ENCODE peak calls at places on chromosomes 5 and 9, in five cellular contexts. One of them, this sample, is unnamed.

GRCh38 chr5:14221768-14222167 is 78.6 kb downstream of the TRIO start:
- DNase-seq in GM13976: no peak
- DNase-seq in nephron progenitor cell: no peak
- DNase-seq in GM13977: no peak
- DNase-seq in PC-3: no peak
- DNase-seq in this sample: no peak

GRCh38 chr5:135318924-135319323 is 80.1 kb downstream of the MACROH2A1 start:
- DNase-seq in GM13976: no peak
- DNase-seq in nephron progenitor cell: no peak
- DNase-seq in GM13977: no peak
- DNase-seq in PC-3: no peak
- DNase-seq in this sample: no peak

GRCh38 chr9:6247266-6247665 is 31.7 kb downstream of the IL33 start:
- DNase-seq in GM13976: no peak
- DNase-seq in nephron progenitor cell: no peak
- DNase-seq in GM13977: no peak
- DNase-seq in PC-3: peak
- DNase-seq in this sample: no peak

GRCh38 chr5:133754575-133755169 is 142.3 kb upstream of the FSTL4 start:
- DNase-seq in GM13976: peak
- DNase-seq in nephron progenitor cell: peak
- DNase-seq in GM13977: peak
- DNase-seq in PC-3: peak
- DNase-seq in this sample: no peak

GRCh38 chr5:113513384-113514262 is at the start of gene YTHDC2:
- DNase-seq in GM13976: peak
- DNase-seq in nephron progenitor cell: peak
- DNase-seq in GM13977: peak
- DNase-seq in PC-3: peak
- DNase-seq in this sample: peak

GRCh38 chr5:4804619-4805211 is 335.4 kb upstream of the ADAMTS16 start:
- DNase-seq in GM13976: no peak
- DNase-seq in nephron progenitor cell: no peak
- DNase-seq in GM13977: no peak
- DNase-seq in PC-3: no peak
- DNase-seq in this sample: no peak

GRCh38 chr9:29211003-29211584 is 1637.8 kb upstream of the C9orf72 start:
- DNase-seq in GM13976: no peak
- DNase-seq in nephron progenitor cell: no peak
- DNase-seq in GM13977: no peak
- DNase-seq in PC-3: no peak
- DNase-seq in this sample: no peak

GRCh38 chr9:26863074-26863473 is 29.5 kb downstream of the CAAP1 start:
- DNase-seq in GM13976: no peak
- DNase-seq in nephron progenitor cell: no peak
- DNase-seq in GM13977: no peak
- DNase-seq in PC-3: peak
- DNase-seq in this sample: no peak

GRCh38 chr5:110925398-110925797 is 146.1 kb upstream of the TSLP start:
- DNase-seq in GM13976: no peak
- DNase-seq in nephron progenitor cell: no peak
- DNase-seq in GM13977: no peak
- DNase-seq in PC-3: no peak
- DNase-seq in this sample: no peak

GRCh38 chr5:80109549-80110478 is 74.7 kb downstream of the THBS4 start:
- DNase-seq in GM13976: no peak
- DNase-seq in nephron progenitor cell: peak
- DNase-seq in GM13977: no peak
- DNase-seq in PC-3: no peak
- DNase-seq in this sample: no peak

GRCh38 chr5:150999704-151000452 is 20.5 kb upstream of the GPX3 start:
- DNase-seq in GM13976: no peak
- DNase-seq in nephron progenitor cell: no peak
- DNase-seq in GM13977: no peak
- DNase-seq in PC-3: no peak
- DNase-seq in this sample: no peak

GRCh38 chr9:21796768-21797167 is 5.7 kb upstream of the MTAP start:
- DNase-seq in GM13976: no peak
- DNase-seq in nephron progenitor cell: no peak
- DNase-seq in GM13977: no peak
- DNase-seq in PC-3: peak
- DNase-seq in this sample: no peak

GRCh38 chr5:113487779-113488644 is at the start of gene MCC:
- DNase-seq in GM13976: peak
- DNase-seq in nephron progenitor cell: peak
- DNase-seq in GM13977: peak
- DNase-seq in PC-3: peak
- DNase-seq in this sample: peak

GRCh38 chr5:110790673-110791072 is 51.9 kb downstream of the SLC25A46 start:
- DNase-seq in GM13976: no peak
- DNase-seq in nephron progenitor cell: no peak
- DNase-seq in GM13977: no peak
- DNase-seq in PC-3: peak
- DNase-seq in this sample: no peak

GRCh38 chr9:122236681-122237080 is 7.9 kb upstream of the LHX6 start:
- DNase-seq in GM13976: no peak
- DNase-seq in nephron progenitor cell: no peak
- DNase-seq in GM13977: no peak
- DNase-seq in PC-3: no peak
- DNase-seq in this sample: no peak

GRCh38 chr9:80369641-80370040 is 797.9 kb downstream of the TLE4 start:
- DNase-seq in GM13976: no peak
- DNase-seq in nephron progenitor cell: no peak
- DNase-seq in GM13977: no peak
- DNase-seq in PC-3: peak
- DNase-seq in this sample: no peak

GRCh38 chr5:56638061-56638621 is 177.2 kb upstream of the MAP3K1 start:
- DNase-seq in GM13976: no peak
- DNase-seq in nephron progenitor cell: no peak
- DNase-seq in GM13977: no peak
- DNase-seq in PC-3: no peak
- DNase-seq in this sample: no peak

GRCh38 chr5:169003721-169004481 is 297.0 kb downstream of the SLIT3 start:
- DNase-seq in GM13976: no peak
- DNase-seq in nephron progenitor cell: peak
- DNase-seq in GM13977: no peak
- DNase-seq in PC-3: no peak
- DNase-seq in this sample: no peak
- TF ChIP-seq CTCF in GM13976: no peak
- TF ChIP-seq CTCF in nephron progenitor cell: peak
- TF ChIP-seq CTCF in GM13977: no peak
- TF ChIP-seq CTCF in PC-3: peak
- TF ChIP-seq CTCF in this sample: peak

GRCh38 chr5:147693238-147693637 is 89.3 kb downstream of the JAKMIP2 start:
- DNase-seq in GM13976: no peak
- DNase-seq in nephron progenitor cell: no peak
- DNase-seq in GM13977: no peak
- DNase-seq in PC-3: no peak
- DNase-seq in this sample: no peak

GRCh38 chr5:147688965-147689364 is 93.6 kb downstream of the JAKMIP2 start:
- DNase-seq in GM13976: no peak
- DNase-seq in nephron progenitor cell: no peak
- DNase-seq in GM13977: no peak
- DNase-seq in PC-3: no peak
- DNase-seq in this sample: no peak

GRCh38 chr5:147689436-147689835 is 93.1 kb downstream of the JAKMIP2 start:
- DNase-seq in GM13976: no peak
- DNase-seq in nephron progenitor cell: no peak
- DNase-seq in GM13977: no peak
- DNase-seq in PC-3: no peak
- DNase-seq in this sample: no peak

GRCh38 chr5:147691134-147691533 is 91.4 kb downstream of the JAKMIP2 start:
- DNase-seq in GM13976: no peak
- DNase-seq in nephron progenitor cell: no peak
- DNase-seq in GM13977: no peak
- DNase-seq in PC-3: no peak
- DNase-seq in this sample: no peak

DNA sequence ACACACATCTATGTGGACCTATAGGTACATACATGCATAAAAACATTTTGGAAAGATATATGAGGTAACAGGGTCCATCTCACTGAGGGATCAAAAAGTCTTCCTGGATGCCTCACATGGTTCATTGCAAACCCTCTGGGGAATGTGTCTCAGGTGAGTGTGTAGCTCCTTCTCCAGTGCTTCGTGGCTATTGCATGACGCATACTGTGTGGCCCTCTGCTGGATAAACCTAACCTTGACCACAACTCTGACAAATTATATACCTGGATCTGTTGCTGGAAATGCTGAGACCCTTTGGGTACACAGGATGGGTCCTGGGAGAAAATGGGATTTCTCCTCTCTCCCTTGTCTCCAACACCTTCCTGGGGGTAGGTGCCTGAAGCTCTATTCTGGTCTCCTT is 91.9 kb downstream of the JAKMIP2 start:
- DNase-seq in GM13976: no peak
- DNase-seq in nephron progenitor cell: no peak
- DNase-seq in GM13977: no peak
- DNase-seq in PC-3: peak
- DNase-seq in this sample: no peak
- TF ChIP-seq CTCF in GM13976: no peak
- TF ChIP-seq CTCF in nephron progenitor cell: no peak
- TF ChIP-seq CTCF in GM13977: no peak
- TF ChIP-seq CTCF in PC-3: peak
- TF ChIP-seq CTCF in this sample: peak

DNA sequence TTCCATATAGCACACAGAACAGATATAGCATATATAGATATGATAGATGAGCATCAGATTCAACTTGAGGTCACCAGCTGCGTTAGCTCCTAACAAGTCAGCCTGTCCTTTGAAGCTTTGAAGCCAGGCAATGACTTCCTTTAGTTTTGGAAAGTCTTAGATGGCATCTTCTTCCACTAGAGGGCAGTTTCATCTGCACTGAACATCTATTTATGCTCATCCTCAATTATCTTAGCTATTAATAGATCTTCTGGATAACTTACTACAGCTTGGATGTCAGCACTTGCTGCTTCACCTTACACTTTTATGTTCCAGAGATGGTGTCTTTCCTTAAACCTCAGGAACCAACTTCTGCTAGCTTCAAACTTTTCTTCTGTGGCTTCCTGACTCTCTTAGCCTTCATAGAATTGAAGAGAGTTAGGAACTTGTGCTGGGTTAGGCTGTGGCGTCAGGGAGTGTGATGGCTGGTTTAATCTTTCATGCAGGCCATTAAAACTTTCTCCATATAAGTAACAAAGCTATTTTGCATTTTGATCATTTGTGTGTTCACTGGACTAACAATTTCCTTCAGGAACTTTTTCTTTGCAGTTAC is 1401.4 kb downstream of the EFNA5 start:
- DNase-seq in GM13976: no peak
- DNase-seq in nephron progenitor cell: no peak
- DNase-seq in GM13977: no peak
- DNase-seq in PC-3: peak
- DNase-seq in this sample: no peak
- TF ChIP-seq CTCF in GM13976: peak
- TF ChIP-seq CTCF in nephron progenitor cell: peak
- TF ChIP-seq CTCF in GM13977: peak
- TF ChIP-seq CTCF in PC-3: peak
- TF ChIP-seq CTCF in this sample: peak

GRCh38 chr5:76402880-76403712 is at the start of gene IQGAP2:
- DNase-seq in GM13976: peak
- DNase-seq in nephron progenitor cell: peak
- DNase-seq in GM13977: peak
- DNase-seq in PC-3: peak
- DNase-seq in this sample: peak
- TF ChIP-seq CTCF in GM13976: peak
- TF ChIP-seq CTCF in nephron progenitor cell: peak
- TF ChIP-seq CTCF in GM13977: peak
- TF ChIP-seq CTCF in PC-3: peak
- TF ChIP-seq CTCF in this sample: peak

DNA sequence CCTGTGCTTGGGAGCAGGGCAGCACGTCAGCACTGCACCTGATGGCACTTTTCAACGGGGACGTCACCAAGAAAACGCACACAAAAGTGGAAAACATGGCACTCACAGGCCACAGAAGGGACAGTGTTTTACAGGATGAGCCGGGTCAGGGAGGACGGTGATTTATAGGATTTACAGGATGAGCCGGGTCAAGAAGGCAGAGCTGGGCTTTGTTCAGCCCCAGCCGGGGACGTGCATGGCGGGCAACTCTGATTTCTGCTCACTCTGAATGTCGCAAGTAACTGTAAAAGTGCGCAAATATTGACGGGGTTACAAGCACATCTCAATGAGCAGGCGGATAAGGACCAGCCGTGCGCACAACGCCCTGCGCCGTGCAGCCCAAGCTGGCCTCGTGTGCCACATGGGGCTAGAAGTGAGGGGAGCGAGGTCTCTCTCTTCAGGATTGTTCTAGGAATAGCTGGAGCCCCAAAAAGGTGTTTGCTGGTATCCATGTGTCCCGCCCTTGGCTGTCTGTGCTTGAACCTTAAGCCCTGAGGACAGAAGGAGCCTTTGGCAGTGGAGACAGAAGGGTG is 16.4 kb downstream of the SLC6A18 start:
- DNase-seq in GM13976: no peak
- DNase-seq in nephron progenitor cell: no peak
- DNase-seq in GM13977: no peak
- DNase-seq in PC-3: no peak
- DNase-seq in this sample: no peak
- TF ChIP-seq CTCF in GM13976: no peak
- TF ChIP-seq CTCF in nephron progenitor cell: no peak
- TF ChIP-seq CTCF in GM13977: no peak
- TF ChIP-seq CTCF in PC-3: no peak
- TF ChIP-seq CTCF in this sample: no peak

DNA sequence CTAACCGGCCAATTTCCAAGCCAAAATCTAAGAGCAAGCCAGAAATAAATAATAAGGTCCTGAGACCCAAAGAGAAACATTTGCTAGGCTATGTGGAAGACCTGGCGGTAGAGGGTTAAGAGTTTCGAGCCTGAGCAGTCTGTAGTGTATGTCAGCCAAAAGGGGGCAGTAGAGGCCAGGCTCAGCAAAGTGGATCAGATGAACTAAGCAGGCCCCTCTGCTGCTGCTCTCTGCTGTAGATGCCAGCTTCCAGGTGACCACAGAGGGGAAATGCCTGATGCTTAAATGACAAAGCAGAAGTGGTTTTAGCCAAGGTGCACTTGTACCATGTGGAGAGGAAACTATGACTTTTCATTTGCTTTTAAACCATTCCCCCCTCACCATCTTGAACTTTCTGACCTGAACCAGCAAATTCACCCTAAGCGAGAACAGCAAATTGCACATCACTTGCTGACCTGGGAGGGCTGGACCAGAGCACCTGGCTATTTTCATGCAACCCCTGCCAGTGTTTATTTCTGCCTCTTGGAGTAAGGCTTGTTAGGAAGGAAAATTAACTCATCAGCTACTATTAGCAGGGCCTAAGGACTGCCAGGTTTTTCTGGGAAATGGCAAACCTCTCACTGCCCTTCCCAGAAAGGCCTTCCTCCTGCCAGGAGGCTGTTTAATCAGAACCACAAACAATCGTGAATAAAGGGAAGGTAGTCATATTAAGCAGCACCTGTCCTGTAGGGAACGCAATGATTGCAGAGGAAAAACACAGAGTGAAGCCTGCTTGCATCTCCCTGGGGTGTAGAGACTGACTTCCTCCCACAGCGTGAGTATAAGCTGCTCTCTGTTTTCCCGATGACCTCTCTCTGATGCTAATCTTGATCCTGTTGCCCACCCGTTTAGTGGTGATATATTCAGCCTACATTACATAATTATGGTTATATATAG is 818.2 kb downstream of the TLR4 start:
- DNase-seq in GM13976: peak
- DNase-seq in nephron progenitor cell: peak
- DNase-seq in GM13977: peak
- DNase-seq in PC-3: no peak
- DNase-seq in this sample: peak
- TF ChIP-seq CTCF in GM13976: peak
- TF ChIP-seq CTCF in nephron progenitor cell: peak
- TF ChIP-seq CTCF in GM13977: peak
- TF ChIP-seq CTCF in PC-3: no peak
- TF ChIP-seq CTCF in this sample: peak

This sample was measured in neural crest cell.